ENCODE peak calls at places on chromosome 12, in nine cellular contexts. K is NCI-H1105, R is NAMALWA, C is GOT3, X is HTR-8/SVneo, G is HFF-Myc, E is GM23248, Z is BE2C, D is activated B cell treated with CpG ODN at 0.5 μM for 24 hours. I is an unnamed sample.

GRCh38 chr12:51013441-51013840 is 12.7 kb downstream of the SLC11A2 start:
- DNase-seq in K (no peak), R (no peak), C (no peak), X (no peak), G (no peak), E (no peak), Z (no peak), D (no peak), I (no peak)

GRCh38 chr12:103748002-103748401 is 93.0 kb downstream of the NT5DC3 start:
- DNase-seq in K (no peak), R (no peak), C (no peak), X (no peak), G (no peak), E (no peak), Z (no peak), D (no peak), I (no peak)

GRCh38 chr12:46682148-46682547 is 143.6 kb downstream of the SLC38A4 start:
- DNase-seq in K (no peak), R (no peak), C (no peak), X (no peak), G (no peak), E (no peak), Z (no peak), D (no peak), I (no peak)

GRCh38 chr12:18430425-18431048 is 169.2 kb downstream of the PIK3C2G start:
- DNase-seq in K (no peak), R (peak), C (no peak), X (peak), G (peak), E (peak), Z (peak), D (no peak), I (no peak)

GRCh38 chr12:65937181-65937641 is 112.9 kb downstream of the HMGA2 start:
- DNase-seq in K (no peak), R (no peak), C (no peak), X (no peak), G (peak), E (peak), Z (no peak), D (no peak), I (no peak)

GRCh38 chr12:93022603-93023340 is 93.7 kb upstream of the EEA1 start:
- DNase-seq in K (no peak), R (no peak), C (no peak), X (no peak), G (no peak), E (no peak), Z (no peak), D (no peak), I (no peak)

GRCh38 chr12:50242751-50243191 is 40.5 kb downstream of the LIMA1 start:
- DNase-seq in K (no peak), R (no peak), C (no peak), X (no peak), G (no peak), E (peak), Z (no peak), D (no peak), I (no peak)

GRCh38 chr12:12506541-12506940 is 56.1 kb downstream of the DUSP16 start:
- DNase-seq in K (no peak), R (no peak), C (no peak), X (no peak), G (peak), E (peak), Z (peak), D (no peak), I (no peak)

I was measured in ascending aorta.